ENCODE peak calls at places on chromosomes 3 and 15, in six cellular contexts. One of them, this sample, is unnamed.

GRCh38 chr3:63976166-63976861 is 47.0 kb downstream of the PSMD6 start:
- DNase-seq in effector memory CD8-positive, alpha-beta T cell: no peak
- DNase-seq in right lobe of liver: no peak
- DNase-seq in mucosa of gallbladder: no peak
- DNase-seq in bronchial epithelial cell: peak
- DNase-seq in renal cortical epithelial cell: peak
- DNase-seq in this sample: no peak

GRCh38 chr3:190596341-190597285 is 82.7 kb downstream of the IL1RAP start:
- DNase-seq in effector memory CD8-positive, alpha-beta T cell: no peak
- DNase-seq in right lobe of liver: no peak
- DNase-seq in mucosa of gallbladder: no peak
- DNase-seq in bronchial epithelial cell: peak
- DNase-seq in renal cortical epithelial cell: no peak
- DNase-seq in this sample: no peak

GRCh38 chr15:74891469-74891868 is 1.6 kb downstream of the MPI start:
- DNase-seq in effector memory CD8-positive, alpha-beta T cell: no peak
- DNase-seq in right lobe of liver: peak
- DNase-seq in mucosa of gallbladder: no peak
- DNase-seq in bronchial epithelial cell: no peak
- DNase-seq in renal cortical epithelial cell: no peak
- DNase-seq in this sample: peak

GRCh38 chr3:194142156-194142910 is 6.4 kb downstream of the HES1 start:
- DNase-seq in effector memory CD8-positive, alpha-beta T cell: no peak
- DNase-seq in right lobe of liver: no peak
- DNase-seq in mucosa of gallbladder: no peak
- DNase-seq in bronchial epithelial cell: no peak
- DNase-seq in renal cortical epithelial cell: no peak
- DNase-seq in this sample: peak

GRCh38 chr15:77778802-77779201 is 146.1 kb upstream of the LINGO1 start:
- DNase-seq in effector memory CD8-positive, alpha-beta T cell: no peak
- DNase-seq in right lobe of liver: no peak
- DNase-seq in mucosa of gallbladder: no peak
- DNase-seq in bronchial epithelial cell: no peak
- DNase-seq in renal cortical epithelial cell: no peak
- DNase-seq in this sample: no peak

GRCh38 chr3:111954228-111954990 is 24.4 kb upstream of the ABHD10 start:
- DNase-seq in effector memory CD8-positive, alpha-beta T cell: no peak
- DNase-seq in right lobe of liver: no peak
- DNase-seq in mucosa of gallbladder: no peak
- DNase-seq in bronchial epithelial cell: no peak
- DNase-seq in renal cortical epithelial cell: no peak
- DNase-seq in this sample: no peak

GRCh38 chr3:180036678-180037455 is at the start of gene PEX5L:
- DNase-seq in effector memory CD8-positive, alpha-beta T cell: no peak
- DNase-seq in right lobe of liver: peak
- DNase-seq in mucosa of gallbladder: peak
- DNase-seq in bronchial epithelial cell: peak
- DNase-seq in renal cortical epithelial cell: peak
- DNase-seq in this sample: no peak

GRCh38 chr3:191111722-191112121 is 87.3 kb upstream of the OSTN start:
- DNase-seq in effector memory CD8-positive, alpha-beta T cell: no peak
- DNase-seq in right lobe of liver: no peak
- DNase-seq in mucosa of gallbladder: no peak
- DNase-seq in bronchial epithelial cell: no peak
- DNase-seq in renal cortical epithelial cell: no peak
- DNase-seq in this sample: no peak

This sample was measured in left lobe of liver.